ENCODE peak calls at places on chromosome 14, in four cellular contexts. One of them, this sample, is unnamed.

GRCh38 chr14:91223028-91223783 is 21.3 kb downstream of the GPR68 start:
- DNase-seq in nephron progenitor cell: no peak
- DNase-seq in fibroblast of mammary gland: peak
- DNase-seq in GM12865: no peak
- DNase-seq in this sample: no peak

GRCh38 chr14:92122761-92123160 is 992 bp downstream of the CPSF2 start:
- DNase-seq in nephron progenitor cell: no peak
- DNase-seq in fibroblast of mammary gland: no peak
- DNase-seq in GM12865: peak
- DNase-seq in this sample: peak

GRCh38 chr14:45085004-45085403 is 1.1 kb downstream of the PRPF39 start:
- DNase-seq in nephron progenitor cell: no peak
- DNase-seq in fibroblast of mammary gland: peak
- DNase-seq in GM12865: peak
- DNase-seq in this sample: peak

GRCh38 chr14:91249841-91250616 is 5.5 kb upstream of the GPR68 start:
- DNase-seq in nephron progenitor cell: peak
- DNase-seq in fibroblast of mammary gland: no peak
- DNase-seq in GM12865: peak
- DNase-seq in this sample: no peak

GRCh38 chr14:91322623-91323022 is 78.1 kb upstream of the GPR68 start:
- DNase-seq in nephron progenitor cell: no peak
- DNase-seq in fibroblast of mammary gland: no peak
- DNase-seq in GM12865: no peak
- DNase-seq in this sample: no peak

GRCh38 chr14:89826581-89826980 is 127.9 kb downstream of the EFCAB11 start:
- DNase-seq in nephron progenitor cell: no peak
- DNase-seq in fibroblast of mammary gland: no peak
- DNase-seq in GM12865: no peak
- DNase-seq in this sample: no peak

GRCh38 chr14:103361868-103362267 is 23.3 kb upstream of the MARK3 start:
- DNase-seq in nephron progenitor cell: no peak
- DNase-seq in fibroblast of mammary gland: peak
- DNase-seq in GM12865: no peak
- DNase-seq in this sample: peak

GRCh38 chr14:59177229-59177628 is 11.2 kb upstream of the DAAM1 start:
- DNase-seq in nephron progenitor cell: no peak
- DNase-seq in fibroblast of mammary gland: no peak
- DNase-seq in GM12865: no peak
- DNase-seq in this sample: no peak

GRCh38 chr14:28294834-28295440 is 471.6 kb upstream of the FOXG1 start:
- DNase-seq in nephron progenitor cell: no peak
- DNase-seq in fibroblast of mammary gland: peak
- DNase-seq in GM12865: no peak
- DNase-seq in this sample: peak

GRCh38 chr14:93132472-93133065 is 16.8 kb upstream of the ITPK1 start:
- DNase-seq in nephron progenitor cell: no peak
- DNase-seq in fibroblast of mammary gland: peak
- DNase-seq in GM12865: peak
- DNase-seq in this sample: peak

GRCh38 chr14:104301731-104302460 is 163.5 kb downstream of the KIF26A start:
- DNase-seq in nephron progenitor cell: no peak
- DNase-seq in fibroblast of mammary gland: no peak
- DNase-seq in GM12865: no peak
- DNase-seq in this sample: no peak

GRCh38 chr14:41449057-41449456 is 157.6 kb upstream of the LRFN5 start:
- DNase-seq in nephron progenitor cell: no peak
- DNase-seq in fibroblast of mammary gland: no peak
- DNase-seq in GM12865: no peak
- DNase-seq in this sample: no peak

GRCh38 chr14:92659765-92660561 is 88.5 kb downstream of the LGMN start:
- DNase-seq in nephron progenitor cell: no peak
- DNase-seq in fibroblast of mammary gland: peak
- DNase-seq in GM12865: peak
- DNase-seq in this sample: peak

GRCh38 chr14:73258845-73259611 is 21.7 kb downstream of the PAPLN start:
- DNase-seq in nephron progenitor cell: no peak
- DNase-seq in fibroblast of mammary gland: no peak
- DNase-seq in GM12865: no peak
- DNase-seq in this sample: no peak

GRCh38 chr14:32763673-32764072 is 175.0 kb upstream of the NPAS3 start:
- DNase-seq in nephron progenitor cell: no peak
- DNase-seq in fibroblast of mammary gland: no peak
- DNase-seq in GM12865: no peak
- DNase-seq in this sample: no peak

GRCh38 chr14:37230551-37231194 is 32.9 kb downstream of the MIPOL1 start:
- DNase-seq in nephron progenitor cell: peak
- DNase-seq in fibroblast of mammary gland: peak
- DNase-seq in GM12865: peak
- DNase-seq in this sample: peak

GRCh38 chr14:95507174-95507573 is 9.3 kb downstream of the SYNE3 start:
- DNase-seq in nephron progenitor cell: no peak
- DNase-seq in fibroblast of mammary gland: peak
- DNase-seq in GM12865: no peak
- DNase-seq in this sample: peak

GRCh38 chr14:84750763-84751554 is 779.0 kb upstream of the FLRT2 start:
- DNase-seq in nephron progenitor cell: no peak
- DNase-seq in fibroblast of mammary gland: peak
- DNase-seq in GM12865: no peak
- DNase-seq in this sample: peak

GRCh38 chr14:36647827-36648753 is 13.6 kb upstream of the PAX9 start:
- DNase-seq in nephron progenitor cell: peak
- DNase-seq in fibroblast of mammary gland: peak
- DNase-seq in GM12865: no peak
- DNase-seq in this sample: peak

GRCh38 chr14:32635103-32635719 is 303.5 kb upstream of the NPAS3 start:
- DNase-seq in nephron progenitor cell: no peak
- DNase-seq in fibroblast of mammary gland: peak
- DNase-seq in GM12865: no peak
- DNase-seq in this sample: peak

GRCh38 chr14:52724360-52724644 is 5.7 kb upstream of the STYX start:
- DNase-seq in nephron progenitor cell: no peak
- DNase-seq in fibroblast of mammary gland: no peak
- DNase-seq in GM12865: no peak
- DNase-seq in this sample: no peak

GRCh38 chr14:59249029-59249428 is 60.6 kb downstream of the DAAM1 start:
- DNase-seq in nephron progenitor cell: no peak
- DNase-seq in fibroblast of mammary gland: no peak
- DNase-seq in GM12865: no peak
- DNase-seq in this sample: no peak

GRCh38 chr14:70052990-70053389 is 135.8 kb downstream of the SLC8A3 start:
- DNase-seq in nephron progenitor cell: peak
- DNase-seq in fibroblast of mammary gland: peak
- DNase-seq in GM12865: peak
- DNase-seq in this sample: peak

GRCh38 chr14:61179061-61179675 is 102.0 kb downstream of the TMEM30B start:
- DNase-seq in nephron progenitor cell: no peak
- DNase-seq in fibroblast of mammary gland: peak
- DNase-seq in GM12865: no peak
- DNase-seq in this sample: no peak

GRCh38 chr14:78314484-78314883 is 144.3 kb downstream of the NRXN3 start:
- DNase-seq in nephron progenitor cell: no peak
- DNase-seq in fibroblast of mammary gland: no peak
- DNase-seq in GM12865: no peak
- DNase-seq in this sample: no peak

GRCh38 chr14:59483360-59483759 is 848 bp downstream of the L3HYPDH start:
- DNase-seq in nephron progenitor cell: peak
- DNase-seq in fibroblast of mammary gland: peak
- DNase-seq in GM12865: no peak
- DNase-seq in this sample: peak

GRCh38 chr14:68307769-68308168 is 485.1 kb downstream of the ZFP36L1 start:
- DNase-seq in nephron progenitor cell: no peak
- DNase-seq in fibroblast of mammary gland: peak
- DNase-seq in GM12865: no peak
- DNase-seq in this sample: no peak

GRCh38 chr14:57486767-57487379 is 6.8 kb downstream of the CCDC198 start:
- DNase-seq in nephron progenitor cell: peak
- DNase-seq in fibroblast of mammary gland: peak
- DNase-seq in GM12865: peak
- DNase-seq in this sample: peak

GRCh38 chr14:70935135-70935534 is 27.9 kb downstream of the PCNX1 start:
- DNase-seq in nephron progenitor cell: no peak
- DNase-seq in fibroblast of mammary gland: no peak
- DNase-seq in GM12865: no peak
- DNase-seq in this sample: no peak

GRCh38 chr14:69181491-69181890 is 9.8 kb upstream of the EXD2 start:
- DNase-seq in nephron progenitor cell: no peak
- DNase-seq in fibroblast of mammary gland: peak
- DNase-seq in GM12865: no peak
- DNase-seq in this sample: no peak

GRCh38 chr14:85093631-85094330 is 436.2 kb upstream of the FLRT2 start:
- DNase-seq in nephron progenitor cell: no peak
- DNase-seq in fibroblast of mammary gland: peak
- DNase-seq in GM12865: no peak
- DNase-seq in this sample: peak

GRCh38 chr14:96205059-96205993 is 687 bp downstream of the BDKRB2 start:
- DNase-seq in nephron progenitor cell: no peak
- DNase-seq in fibroblast of mammary gland: no peak
- DNase-seq in GM12865: no peak
- DNase-seq in this sample: peak

GRCh38 chr14:89473979-89474378 is 56.9 kb upstream of the FOXN3 start:
- DNase-seq in nephron progenitor cell: no peak
- DNase-seq in fibroblast of mammary gland: peak
- DNase-seq in GM12865: no peak
- DNase-seq in this sample: no peak

DNA sequence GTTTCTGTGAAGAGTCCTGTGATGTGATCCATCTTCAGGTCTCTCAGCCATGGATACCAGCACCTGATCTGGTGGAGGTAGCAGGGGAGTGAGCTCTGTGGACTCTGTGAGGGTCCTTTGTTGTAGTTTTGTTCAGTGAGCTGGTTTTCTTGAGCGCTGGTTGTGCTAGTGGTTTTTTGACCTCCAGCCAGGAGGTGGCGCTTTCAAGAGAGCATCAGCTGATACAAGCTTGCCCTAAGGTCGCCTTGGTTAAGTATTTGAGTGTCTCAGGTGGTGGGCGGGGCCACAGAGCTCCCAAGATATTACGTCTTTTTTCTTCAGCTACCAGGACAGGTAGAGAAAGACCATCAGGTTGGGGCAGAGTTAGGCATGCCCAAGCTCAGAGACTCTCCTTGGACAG is 139.7 kb downstream of the TTLL5 start:
- DNase-seq in nephron progenitor cell: no peak
- DNase-seq in fibroblast of mammary gland: no peak
- DNase-seq in GM12865: no peak
- DNase-seq in this sample: no peak
- TF ChIP-seq CTCF in nephron progenitor cell: no peak
- TF ChIP-seq CTCF in fibroblast of mammary gland: no peak
- TF ChIP-seq CTCF in GM12865: no peak
- TF ChIP-seq CTCF in this sample: no peak

GRCh38 chr14:72040528-72040927 is 108.3 kb downstream of the RGS6 start:
- DNase-seq in nephron progenitor cell: no peak
- DNase-seq in fibroblast of mammary gland: no peak
- DNase-seq in GM12865: no peak
- DNase-seq in this sample: no peak
- TF ChIP-seq CTCF in nephron progenitor cell: no peak
- TF ChIP-seq CTCF in fibroblast of mammary gland: no peak
- TF ChIP-seq CTCF in GM12865: no peak
- TF ChIP-seq CTCF in this sample: no peak

GRCh38 chr14:29421156-29421728 is 506.4 kb downstream of the PRKD1 start:
- DNase-seq in nephron progenitor cell: no peak
- DNase-seq in fibroblast of mammary gland: no peak
- DNase-seq in GM12865: no peak
- DNase-seq in this sample: no peak
- TF ChIP-seq CTCF in nephron progenitor cell: peak
- TF ChIP-seq CTCF in fibroblast of mammary gland: peak
- TF ChIP-seq CTCF in GM12865: no peak
- TF ChIP-seq CTCF in this sample: no peak

GRCh38 chr14:63435204-63435603 is 108.0 kb downstream of the PPP2R5E start:
- DNase-seq in nephron progenitor cell: no peak
- DNase-seq in fibroblast of mammary gland: no peak
- DNase-seq in GM12865: no peak
- DNase-seq in this sample: no peak

GRCh38 chr14:63436286-63437098 is 106.7 kb downstream of the PPP2R5E start:
- DNase-seq in nephron progenitor cell: no peak
- DNase-seq in fibroblast of mammary gland: no peak
- DNase-seq in GM12865: no peak
- DNase-seq in this sample: no peak

GRCh38 chr14:63435838-63436237 is 107.3 kb downstream of the PPP2R5E start:
- DNase-seq in nephron progenitor cell: no peak
- DNase-seq in fibroblast of mammary gland: peak
- DNase-seq in GM12865: peak
- DNase-seq in this sample: peak

GRCh38 chr14:63443361-63443760 is 99.8 kb downstream of the PPP2R5E start:
- DNase-seq in nephron progenitor cell: no peak
- DNase-seq in fibroblast of mammary gland: no peak
- DNase-seq in GM12865: no peak
- DNase-seq in this sample: no peak

GRCh38 chr14:63438065-63438757 is 105.0 kb downstream of the PPP2R5E start:
- DNase-seq in nephron progenitor cell: no peak
- DNase-seq in fibroblast of mammary gland: peak
- DNase-seq in GM12865: peak
- DNase-seq in this sample: peak
- TF ChIP-seq CTCF in nephron progenitor cell: no peak
- TF ChIP-seq CTCF in fibroblast of mammary gland: peak
- TF ChIP-seq CTCF in GM12865: no peak
- TF ChIP-seq CTCF in this sample: no peak

GRCh38 chr14:23528555-23528954 is 23.0 kb downstream of the ZFHX2 start:
- DNase-seq in nephron progenitor cell: no peak
- DNase-seq in fibroblast of mammary gland: no peak
- DNase-seq in GM12865: no peak
- DNase-seq in this sample: no peak
- TF ChIP-seq CTCF in nephron progenitor cell: no peak
- TF ChIP-seq CTCF in fibroblast of mammary gland: no peak
- TF ChIP-seq CTCF in GM12865: no peak
- TF ChIP-seq CTCF in this sample: peak

GRCh38 chr14:76946753-76947077 is 81.8 kb downstream of the IRF2BPL start:
- DNase-seq in nephron progenitor cell: no peak
- DNase-seq in fibroblast of mammary gland: no peak
- DNase-seq in GM12865: no peak
- DNase-seq in this sample: no peak
- TF ChIP-seq CTCF in nephron progenitor cell: no peak
- TF ChIP-seq CTCF in fibroblast of mammary gland: no peak
- TF ChIP-seq CTCF in GM12865: no peak
- TF ChIP-seq CTCF in this sample: no peak

GRCh38 chr14:39422243-39422642 is 10.0 kb downstream of the FBXO33 start:
- DNase-seq in nephron progenitor cell: no peak
- DNase-seq in fibroblast of mammary gland: no peak
- DNase-seq in GM12865: no peak
- DNase-seq in this sample: no peak

GRCh38 chr14:39423793-39424192 is 8.4 kb downstream of the FBXO33 start:
- DNase-seq in nephron progenitor cell: no peak
- DNase-seq in fibroblast of mammary gland: no peak
- DNase-seq in GM12865: no peak
- DNase-seq in this sample: no peak

GRCh38 chr14:39416072-39416471 is 16.2 kb downstream of the FBXO33 start:
- DNase-seq in nephron progenitor cell: no peak
- DNase-seq in fibroblast of mammary gland: no peak
- DNase-seq in GM12865: no peak
- DNase-seq in this sample: no peak

GRCh38 chr14:39417014-39417413 is 15.2 kb downstream of the FBXO33 start:
- DNase-seq in nephron progenitor cell: no peak
- DNase-seq in fibroblast of mammary gland: peak
- DNase-seq in GM12865: no peak
- DNase-seq in this sample: peak

GRCh38 chr14:39419272-39419671 is 13.0 kb downstream of the FBXO33 start:
- DNase-seq in nephron progenitor cell: no peak
- DNase-seq in fibroblast of mammary gland: peak
- DNase-seq in GM12865: no peak
- DNase-seq in this sample: no peak
- TF ChIP-seq CTCF in nephron progenitor cell: no peak
- TF ChIP-seq CTCF in fibroblast of mammary gland: peak
- TF ChIP-seq CTCF in GM12865: no peak
- TF ChIP-seq CTCF in this sample: no peak